ENCODE peak calls at places on chromosomes 6 and 20, in four cellular contexts. One of them, this sample, is unnamed.

GRCh38 chr20:59308493-59309201 is 8.2 kb downstream of the EDN3 start:
- DNase-seq in K562: peak
- DNase-seq in HCT116: no peak
- DNase-seq in SK-N-SH: no peak
- DNase-seq in this sample: no peak

GRCh38 chr20:21510414-21510971 is 3.4 kb downstream of the NKX2-2 start:
- DNase-seq in K562: no peak
- DNase-seq in HCT116: no peak
- DNase-seq in SK-N-SH: peak
- DNase-seq in this sample: no peak

GRCh38 chr6:337782-338464 is 45.6 kb downstream of the DUSP22 start:
- DNase-seq in K562: no peak
- DNase-seq in HCT116: no peak
- DNase-seq in SK-N-SH: no peak
- DNase-seq in this sample: no peak

GRCh38 chr6:114153448-114153847 is 182.5 kb upstream of the HDAC2 start:
- DNase-seq in K562: no peak
- DNase-seq in HCT116: no peak
- DNase-seq in SK-N-SH: no peak
- DNase-seq in this sample: no peak

GRCh38 chr6:151400473-151400872 is 9.1 kb upstream of the ZBTB2 start:
- DNase-seq in K562: no peak
- DNase-seq in HCT116: no peak
- DNase-seq in SK-N-SH: no peak
- DNase-seq in this sample: no peak

GRCh38 chr6:130959938-130960337 is 103.1 kb downstream of the EPB41L2 start:
- DNase-seq in K562: no peak
- DNase-seq in HCT116: no peak
- DNase-seq in SK-N-SH: no peak
- DNase-seq in this sample: no peak

GRCh38 chr20:36815454-36816091 is 42.0 kb upstream of the DSN1 start:
- DNase-seq in K562: no peak
- DNase-seq in HCT116: no peak
- DNase-seq in SK-N-SH: no peak
- DNase-seq in this sample: no peak

GRCh38 chr6:6583836-6584235 is 4.7 kb upstream of the LY86 start:
- DNase-seq in K562: no peak
- DNase-seq in HCT116: peak
- DNase-seq in SK-N-SH: no peak
- DNase-seq in this sample: no peak

GRCh38 chr20:43584448-43585138 is 6.1 kb upstream of the IFT52 start:
- DNase-seq in K562: no peak
- DNase-seq in HCT116: no peak
- DNase-seq in SK-N-SH: no peak
- DNase-seq in this sample: peak

GRCh38 chr6:79586548-79586947 is 44.6 kb upstream of the SH3BGRL2 start:
- DNase-seq in K562: peak
- DNase-seq in HCT116: peak
- DNase-seq in SK-N-SH: peak
- DNase-seq in this sample: peak

GRCh38 chr6:47034919-47035318 is 7.2 kb downstream of the ADGRF1 start:
- DNase-seq in K562: no peak
- DNase-seq in HCT116: peak
- DNase-seq in SK-N-SH: peak
- DNase-seq in this sample: peak

GRCh38 chr6:142302427-142303190 is 802 bp downstream of the ADGRG6 start:
- DNase-seq in K562: no peak
- DNase-seq in HCT116: peak
- DNase-seq in SK-N-SH: no peak
- DNase-seq in this sample: peak

GRCh38 chr20:33828326-33828834 is 17.2 kb downstream of the CHMP4B start:
- DNase-seq in K562: no peak
- DNase-seq in HCT116: no peak
- DNase-seq in SK-N-SH: no peak
- DNase-seq in this sample: no peak

GRCh38 chr6:93751969-93752368 is 332.6 kb upstream of the EPHA7 start:
- DNase-seq in K562: no peak
- DNase-seq in HCT116: no peak
- DNase-seq in SK-N-SH: no peak
- DNase-seq in this sample: peak

GRCh38 chr6:74222768-74223321 is 526.8 kb downstream of the CD109 start:
- DNase-seq in K562: no peak
- DNase-seq in HCT116: no peak
- DNase-seq in SK-N-SH: no peak
- DNase-seq in this sample: no peak

GRCh38 chr6:105019285-105019684 is 62.4 kb downstream of the LIN28B start:
- DNase-seq in K562: no peak
- DNase-seq in HCT116: no peak
- DNase-seq in SK-N-SH: no peak
- DNase-seq in this sample: no peak

GRCh38 chr20:36149012-36149411 is 5.5 kb upstream of the EPB41L1 start:
- DNase-seq in K562: no peak
- DNase-seq in HCT116: no peak
- DNase-seq in SK-N-SH: no peak
- DNase-seq in this sample: no peak

GRCh38 chr6:125314019-125314581 is 12.3 kb upstream of the HDDC2 start:
- DNase-seq in K562: peak
- DNase-seq in HCT116: peak
- DNase-seq in SK-N-SH: peak
- DNase-seq in this sample: peak

GRCh38 chr6:75234126-75234865 is 9.3 kb downstream of the COX7A2 start:
- DNase-seq in K562: no peak
- DNase-seq in HCT116: no peak
- DNase-seq in SK-N-SH: no peak
- DNase-seq in this sample: no peak

GRCh38 chr20:63417213-63418120 is 55.0 kb downstream of the KCNQ2 start:
- DNase-seq in K562: no peak
- DNase-seq in HCT116: no peak
- DNase-seq in SK-N-SH: no peak
- DNase-seq in this sample: no peak

GRCh38 chr6:161027385-161027784 is 35.8 kb downstream of the MAP3K4 start:
- DNase-seq in K562: no peak
- DNase-seq in HCT116: no peak
- DNase-seq in SK-N-SH: no peak
- DNase-seq in this sample: no peak

GRCh38 chr20:35145141-35145564 is 2.0 kb downstream of the EDEM2 start:
- DNase-seq in K562: peak
- DNase-seq in HCT116: peak
- DNase-seq in SK-N-SH: peak
- DNase-seq in this sample: peak

GRCh38 chr6:44176935-44177509 is 18.4 kb downstream of the CAPN11 start:
- DNase-seq in K562: no peak
- DNase-seq in HCT116: no peak
- DNase-seq in SK-N-SH: no peak
- DNase-seq in this sample: no peak

GRCh38 chr6:112041535-112041934 is 12.4 kb upstream of the CCN6 start:
- DNase-seq in K562: no peak
- DNase-seq in HCT116: no peak
- DNase-seq in SK-N-SH: no peak
- DNase-seq in this sample: peak

GRCh38 chr6:132687306-132687705 is 26.5 kb downstream of the VNN1 start:
- DNase-seq in K562: no peak
- DNase-seq in HCT116: peak
- DNase-seq in SK-N-SH: no peak
- DNase-seq in this sample: no peak

GRCh38 chr6:43368517-43369160 is 808 bp downstream of the ZNF318 start:
- DNase-seq in K562: peak
- DNase-seq in HCT116: no peak
- DNase-seq in SK-N-SH: peak
- DNase-seq in this sample: peak

DNA sequence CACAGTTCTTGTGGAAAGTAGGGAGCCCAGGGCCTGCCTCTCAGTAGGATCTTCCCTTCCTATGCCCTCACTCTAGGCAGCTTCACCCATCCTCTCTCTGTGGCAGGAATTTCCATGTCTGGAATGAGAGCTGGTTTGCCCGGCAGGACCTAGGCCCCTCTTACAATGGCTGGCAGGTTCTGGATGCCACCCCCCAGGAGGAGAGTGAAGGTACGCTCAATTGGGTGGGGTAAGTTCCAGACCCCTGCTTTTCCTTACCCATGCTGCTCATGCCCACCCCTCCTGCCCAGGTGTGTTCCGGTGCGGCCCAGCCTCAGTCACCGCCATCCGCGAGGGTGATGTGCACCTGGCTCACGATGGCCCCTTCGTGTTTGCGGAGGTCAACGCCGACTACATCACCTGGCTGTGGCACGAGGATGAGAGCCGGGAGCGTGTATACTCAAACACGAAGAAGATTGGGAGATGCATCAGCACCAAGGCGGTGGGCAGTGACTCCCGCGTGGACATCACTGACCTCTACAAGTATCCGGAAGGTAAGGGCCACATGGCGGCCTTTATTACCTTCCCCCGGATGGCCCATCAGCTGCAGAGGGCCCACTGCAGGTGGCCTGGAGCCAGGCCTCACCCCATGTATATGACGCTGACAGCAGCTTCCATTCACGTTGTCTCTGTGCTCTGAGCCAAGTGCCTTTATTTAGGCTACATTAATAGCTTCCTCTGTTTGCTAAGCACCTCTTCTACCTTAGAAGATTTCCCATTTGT is 22.8 kb downstream of the TGM6 start:
- DNase-seq in K562: no peak
- DNase-seq in HCT116: no peak
- DNase-seq in SK-N-SH: no peak
- DNase-seq in this sample: no peak
- TF ChIP-seq JUND in K562: no peak
- TF ChIP-seq JUND in HCT116: no peak
- TF ChIP-seq JUND in SK-N-SH: no peak
- TF ChIP-seq JUND in this sample: no peak

GRCh38 chr20:38167466-38167850 is 2.4 kb upstream of the TGM2 start:
- DNase-seq in K562: no peak
- DNase-seq in HCT116: no peak
- DNase-seq in SK-N-SH: no peak
- DNase-seq in this sample: no peak

GRCh38 chr20:38166707-38167233 is 1.7 kb upstream of the TGM2 start:
- DNase-seq in K562: no peak
- DNase-seq in HCT116: no peak
- DNase-seq in SK-N-SH: no peak
- DNase-seq in this sample: no peak

GRCh38 chr20:38165089-38165965 is at the start of gene TGM2:
- DNase-seq in K562: peak
- DNase-seq in HCT116: no peak
- DNase-seq in SK-N-SH: peak
- DNase-seq in this sample: peak

GRCh38 chr20:38164624-38165088 is 414 bp downstream of the TGM2 start:
- DNase-seq in K562: no peak
- DNase-seq in HCT116: no peak
- DNase-seq in SK-N-SH: no peak
- DNase-seq in this sample: no peak

GRCh38 chr20:38165966-38166706 is 1.1 kb upstream of the TGM2 start:
- DNase-seq in K562: no peak
- DNase-seq in HCT116: no peak
- DNase-seq in SK-N-SH: no peak
- DNase-seq in this sample: no peak
- TF ChIP-seq JUND in K562: no peak
- TF ChIP-seq JUND in HCT116: no peak
- TF ChIP-seq JUND in SK-N-SH: no peak
- TF ChIP-seq JUND in this sample: no peak

DNA sequence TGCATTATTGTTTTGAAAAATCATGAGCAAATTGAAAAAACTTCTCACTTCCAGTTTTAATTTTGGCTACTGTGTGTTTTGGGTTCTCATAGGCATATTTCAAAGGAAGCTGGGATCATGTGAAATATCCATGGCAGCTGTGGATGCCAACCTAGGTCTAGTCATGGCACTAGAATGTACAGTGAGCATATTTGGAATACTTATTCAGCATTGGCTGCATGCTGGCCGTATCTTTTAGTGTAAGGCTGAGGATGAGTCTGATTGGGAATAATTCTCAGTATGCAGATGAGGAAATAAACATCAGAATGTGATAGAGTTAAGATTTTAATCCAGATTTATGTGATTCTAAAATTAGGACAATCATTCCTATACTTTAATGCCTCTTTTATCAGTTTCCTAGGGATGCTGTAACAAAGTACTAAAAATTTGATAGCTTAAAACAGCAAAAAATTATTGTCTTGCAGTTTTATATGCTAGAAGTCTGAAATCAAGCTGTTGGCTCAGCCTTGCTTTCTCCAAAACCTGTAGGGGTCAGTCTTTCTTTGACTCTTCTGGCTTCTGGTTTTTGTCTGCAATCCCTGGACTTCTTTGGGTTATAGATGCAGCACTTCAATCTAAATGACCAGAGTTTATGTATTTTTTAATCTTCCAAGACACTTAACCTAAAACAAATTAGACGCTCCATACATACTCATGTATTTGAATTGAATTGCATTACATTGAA is 37.7 kb upstream of the DEFB112 start:
- DNase-seq in K562: no peak
- DNase-seq in HCT116: no peak
- DNase-seq in SK-N-SH: no peak
- DNase-seq in this sample: no peak
- TF ChIP-seq JUND in K562: no peak
- TF ChIP-seq JUND in HCT116: no peak
- TF ChIP-seq JUND in SK-N-SH: peak
- TF ChIP-seq JUND in this sample: no peak

GRCh38 chr6:15881150-15881549 is 218.3 kb upstream of the DTNBP1 start:
- DNase-seq in K562: no peak
- DNase-seq in HCT116: no peak
- DNase-seq in SK-N-SH: no peak
- DNase-seq in this sample: no peak
- TF ChIP-seq JUND in K562: no peak
- TF ChIP-seq JUND in HCT116: no peak
- TF ChIP-seq JUND in SK-N-SH: no peak
- TF ChIP-seq JUND in this sample: no peak

GRCh38 chr20:50317644-50318043 is 127.0 kb downstream of the CEBPB start:
- DNase-seq in K562: no peak
- DNase-seq in HCT116: no peak
- DNase-seq in SK-N-SH: no peak
- DNase-seq in this sample: no peak
- TF ChIP-seq JUND in K562: no peak
- TF ChIP-seq JUND in HCT116: no peak
- TF ChIP-seq JUND in SK-N-SH: no peak
- TF ChIP-seq JUND in this sample: no peak

GRCh38 chr6:14664112-14664592 is 546.6 kb downstream of the CD83 start:
- DNase-seq in K562: no peak
- DNase-seq in HCT116: no peak
- DNase-seq in SK-N-SH: peak
- DNase-seq in this sample: no peak
- TF ChIP-seq JUND in K562: no peak
- TF ChIP-seq JUND in HCT116: no peak
- TF ChIP-seq JUND in SK-N-SH: no peak
- TF ChIP-seq JUND in this sample: no peak

DNA sequence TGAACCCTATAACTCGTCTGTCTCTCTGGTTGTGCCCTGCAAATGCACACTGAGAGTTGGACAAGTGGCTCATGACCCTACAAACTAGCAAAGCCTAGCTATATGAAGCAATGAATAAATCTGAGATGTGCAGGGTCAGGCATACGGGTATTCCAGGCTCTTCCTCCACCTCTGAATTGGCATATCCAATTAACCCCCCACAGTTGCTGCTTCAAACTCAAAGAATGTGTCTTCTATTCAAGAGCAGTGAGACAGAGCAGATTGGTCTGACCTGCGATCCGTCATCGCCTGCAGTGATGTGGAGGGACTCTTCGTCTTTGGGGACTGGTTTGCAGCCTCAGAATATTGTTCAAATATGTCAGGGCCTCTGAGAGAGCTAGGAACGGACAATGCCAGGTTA is 59.8 kb downstream of the LAMP5 start:
- DNase-seq in K562: no peak
- DNase-seq in HCT116: no peak
- DNase-seq in SK-N-SH: no peak
- DNase-seq in this sample: no peak
- TF ChIP-seq JUND in K562: no peak
- TF ChIP-seq JUND in HCT116: no peak
- TF ChIP-seq JUND in SK-N-SH: no peak
- TF ChIP-seq JUND in this sample: no peak

This sample was measured in T47D.